ENCODE peak calls at places on chromosomes 5 and 9, in seven cellular contexts. Q, W, Z, X, E, U and A are unnamed samples.

GRCh38 chr5:56993241-56993640 is 41.3 kb upstream of the MIER3 start:
- DNase-seq in U (no peak), E (no peak), X (no peak), Z (no peak), W (no peak), Q (no peak), A (no peak)

GRCh38 chr9:85172001-85172978 is 502.8 kb downstream of the NTRK2 start:
- DNase-seq in X (no peak), U (no peak), W (no peak), Q (no peak), E (no peak), Z (no peak), A (no peak)

GRCh38 chr5:123036391-123037103 is at the start of gene PPIC:
- DNase-seq in Q (peak), E (peak), Z (peak), X (no peak), W (peak), U (no peak), A (peak)

GRCh38 chr9:133718533-133719315 is 19.4 kb downstream of the SARDH start:
- DNase-seq in W (no peak), U (no peak), Q (no peak), E (no peak), Z (no peak), X (no peak), A (no peak)

GRCh38 chr5:159581502-159582249 is 251.4 kb upstream of the IL12B start:
- DNase-seq in E (no peak), U (no peak), W (peak), Z (peak), Q (no peak), X (no peak), A (peak)

GRCh38 chr9:127723450-127723849 is 7.6 kb downstream of the TTC16 start:
- DNase-seq in E (no peak), Q (no peak), U (no peak), X (no peak), W (peak), Z (peak), A (no peak)

GRCh38 chr9:135772056-135773042 is 70.4 kb downstream of the KCNT1 start:
- DNase-seq in U (no peak), Z (no peak), E (no peak), W (no peak), X (no peak), Q (no peak), A (no peak)

GRCh38 chr9:87725356-87725899 is 491 bp upstream of the CTSL start:
- DNase-seq in X (no peak), Q (peak), Z (no peak), E (no peak), W (peak), U (no peak), A (peak)

GRCh38 chr5:169160405-169160901 is 140.5 kb downstream of the SLIT3 start:
- DNase-seq in E (no peak), X (no peak), W (peak), Z (peak), Q (no peak), U (no peak), A (no peak)